ENCODE peak calls at places on chromosomes 13 and 19, in four cellular contexts. B is AG09309, Q is cardiac septum, N is left colon. F is an unnamed sample.

GRCh38 chr19:49556412-49557398 is 23.7 kb downstream of the NOSIP start:
- DNase-seq in Q (no peak), B (no peak), N (peak), F (no peak)

GRCh38 chr19:37930416-37930815 is 23.4 kb downstream of the SIPA1L3 start:
- DNase-seq in N (no peak), Q (no peak), B (no peak), F (no peak)

GRCh38 chr13:78382481-78382880 is 220.9 kb downstream of the POU4F1 start:
- DNase-seq in Q (no peak), B (no peak), N (no peak), F (no peak)

GRCh38 chr13:98981596-98982195 is 3.8 kb upstream of the DOCK9 start:
- DNase-seq in Q (no peak), N (no peak), B (no peak), F (no peak)

GRCh38 chr13:40377783-40378182 is 288.7 kb downstream of the FOXO1 start:
- DNase-seq in B (peak), Q (no peak), N (no peak), F (peak)

GRCh38 chr19:3367572-3368440 is 1.4 kb downstream of the NFIC start:
- DNase-seq in B (no peak), N (no peak), Q (no peak), F (no peak)

GRCh38 chr19:39197808-39198207 is 1.0 kb downstream of the NCCRP1 start:
- DNase-seq in Q (no peak), B (no peak), N (no peak), F (no peak)

GRCh38 chr19:1487576-1488281 is 2.4 kb downstream of the PCSK4 start:
- DNase-seq in Q (no peak), N (no peak), B (no peak), F (no peak)

GRCh38 chr13:110408286-110408685 is 101.2 kb downstream of the COL4A2 start:
- DNase-seq in B (no peak), Q (no peak), N (no peak), F (no peak)

GRCh38 chr19:18645035-18645511 is 8.2 kb downstream of the KLHL26 start:
- DNase-seq in B (no peak), Q (no peak), N (no peak), F (no peak)

GRCh38 chr13:93230466-93230865 is 3.9 kb downstream of the GPC6 start:
- DNase-seq in Q (no peak), N (no peak), B (peak), F (peak)

GRCh38 chr13:27792393-27793218 is at the start of gene GSX1:
- DNase-seq in Q (peak), N (peak), B (peak), F (no peak)

GRCh38 chr19:3387645-3388589 is 21.5 kb downstream of the NFIC start:
- DNase-seq in B (no peak), N (peak), Q (peak), F (no peak)

GRCh38 chr19:38846097-38846496 is 3.7 kb downstream of the HNRNPL start:
- DNase-seq in B (no peak), N (no peak), Q (no peak), F (no peak)

GRCh38 chr19:47716270-47716937 is 3.2 kb downstream of the EHD2 start:
- DNase-seq in B (no peak), N (no peak), Q (no peak), F (no peak)

GRCh38 chr13:52399708-52400107 is 6.3 kb downstream of the THSD1 start:
- DNase-seq in B (no peak), Q (no peak), N (no peak), F (no peak)

GRCh38 chr13:38872693-38873092 is 117.9 kb downstream of the STOML3 start:
- DNase-seq in B (no peak), N (peak), Q (no peak), F (no peak)

GRCh38 chr13:36904219-36904618 is 15.8 kb downstream of the SMAD9 start:
- DNase-seq in Q (no peak), N (peak), B (no peak), F (no peak)

GRCh38 chr13:112740502-112741131 is 50.8 kb downstream of the ATP11A start:
- DNase-seq in Q (peak), B (peak), N (peak), F (no peak)

GRCh38 chr19:47225746-47226425 is 5.1 kb downstream of the BBC3 start:
- DNase-seq in Q (peak), B (no peak), N (peak), F (no peak)

GRCh38 chr19:934865-935422 is 9.1 kb downstream of the ARID3A start:
- DNase-seq in N (peak), Q (peak), B (no peak), F (no peak)

GRCh38 chr13:33730147-33730546 is 87.8 kb upstream of the RFC3 start:
- DNase-seq in Q (no peak), N (no peak), B (no peak), F (no peak)

GRCh38 chr19:50897612-50898011 is 13.6 kb downstream of the KLK4 start:
- DNase-seq in Q (no peak), B (no peak), N (no peak), F (no peak)

GRCh38 chr19:50465986-50466771 is 10.1 kb upstream of the EMC10 start:
- DNase-seq in N (peak), Q (no peak), B (no peak), F (no peak)

GRCh38 chr13:37484056-37484455 is 114.5 kb downstream of the POSTN start:
- DNase-seq in Q (no peak), B (no peak), N (no peak), F (no peak)